ENCODE peak calls at places on chromosomes 5 and 9, in four cellular contexts. One of them, this sample, is unnamed.

GRCh38 chr5:61417345-61417744 is 85.3 kb downstream of the ZSWIM6 start:
- DNase-seq in brain microvascular endothelial cell: no peak
- DNase-seq in Panc1: no peak
- DNase-seq in suprapubic skin: no peak
- DNase-seq in this sample: no peak

GRCh38 chr5:68134669-68135313 is 80.8 kb upstream of the PIK3R1 start:
- DNase-seq in brain microvascular endothelial cell: no peak
- DNase-seq in Panc1: no peak
- DNase-seq in suprapubic skin: no peak
- DNase-seq in this sample: no peak

GRCh38 chr9:105901514-105902109 is 207.3 kb downstream of the TMEM38B start:
- DNase-seq in brain microvascular endothelial cell: peak; percentile 24
- DNase-seq in Panc1: no peak
- DNase-seq in suprapubic skin: no peak
- DNase-seq in this sample: peak; percentile 70

GRCh38 chr9:17757816-17758215 is 178.9 kb downstream of the SH3GL2 start:
- DNase-seq in brain microvascular endothelial cell: no peak
- DNase-seq in Panc1: no peak
- DNase-seq in suprapubic skin: no peak
- DNase-seq in this sample: peak; percentile 1

GRCh38 chr5:168681556-168682183 is 102.5 kb upstream of the PANK3 start:
- DNase-seq in brain microvascular endothelial cell: peak; percentile 52
- DNase-seq in Panc1: no peak
- DNase-seq in suprapubic skin: no peak
- DNase-seq in this sample: peak; percentile 58

GRCh38 chr9:131237311-131237710 is 39.0 kb downstream of the FAM78A start:
- DNase-seq in brain microvascular endothelial cell: no peak
- DNase-seq in Panc1: no peak
- DNase-seq in suprapubic skin: no peak
- DNase-seq in this sample: no peak

GRCh38 chr5:36179950-36180349 is 28.0 kb downstream of the SKP2 start:
- DNase-seq in brain microvascular endothelial cell: no peak
- DNase-seq in Panc1: no peak
- DNase-seq in suprapubic skin: no peak
- DNase-seq in this sample: no peak

GRCh38 chr5:141848771-141849370 is 29.3 kb downstream of the PCDH1 start:
- DNase-seq in brain microvascular endothelial cell: peak; percentile 34
- DNase-seq in Panc1: peak; percentile 41
- DNase-seq in suprapubic skin: no peak
- DNase-seq in this sample: peak; percentile 90

GRCh38 chr5:96601811-96602244 is 60.3 kb upstream of the CAST start:
- DNase-seq in brain microvascular endothelial cell: peak; percentile 82
- DNase-seq in Panc1: peak; percentile 67
- DNase-seq in suprapubic skin: no peak
- DNase-seq in this sample: peak; percentile 73

GRCh38 chr9:136719212-136719880 is 7.0 kb downstream of the DIPK1B start:
- DNase-seq in brain microvascular endothelial cell: no peak
- DNase-seq in Panc1: no peak
- DNase-seq in suprapubic skin: no peak
- DNase-seq in this sample: no peak

GRCh38 chr5:75663621-75664285 is 52.5 kb downstream of the ANKDD1B start:
- DNase-seq in brain microvascular endothelial cell: no peak
- DNase-seq in Panc1: no peak
- DNase-seq in suprapubic skin: no peak
- DNase-seq in this sample: no peak

GRCh38 chr5:53601570-53601969 is 41.1 kb downstream of the NDUFS4 start:
- DNase-seq in brain microvascular endothelial cell: peak; percentile 77
- DNase-seq in Panc1: peak; percentile 65
- DNase-seq in suprapubic skin: no peak
- DNase-seq in this sample: peak; percentile 94

GRCh38 chr9:124629600-124629999 is 122.4 kb upstream of the NR5A1 start:
- DNase-seq in brain microvascular endothelial cell: peak; percentile 18
- DNase-seq in Panc1: no peak
- DNase-seq in suprapubic skin: no peak
- DNase-seq in this sample: peak; percentile 55

GRCh38 chr9:68640421-68641089 is 64.5 kb upstream of the PIP5K1B start:
- DNase-seq in brain microvascular endothelial cell: no peak
- DNase-seq in Panc1: no peak
- DNase-seq in suprapubic skin: no peak
- DNase-seq in this sample: no peak

GRCh38 chr5:93193756-93194155 is 387.3 kb downstream of the NR2F1-AS1 start:
- DNase-seq in brain microvascular endothelial cell: peak; percentile 16
- DNase-seq in Panc1: no peak
- DNase-seq in suprapubic skin: no peak
- DNase-seq in this sample: no peak

GRCh38 chr9:129596541-129597328 is 24.2 kb downstream of the C9orf50 start:
- DNase-seq in brain microvascular endothelial cell: peak; percentile 55
- DNase-seq in Panc1: no peak
- DNase-seq in suprapubic skin: no peak
- DNase-seq in this sample: peak; percentile 38

GRCh38 chr9:126985870-126986498 is 71.4 kb downstream of the RALGPS1 start:
- DNase-seq in brain microvascular endothelial cell: peak; percentile 31
- DNase-seq in Panc1: no peak
- DNase-seq in suprapubic skin: no peak
- DNase-seq in this sample: peak; percentile 98

GRCh38 chr9:137694962-137695875 is 76.4 kb downstream of the EHMT1 start:
- DNase-seq in brain microvascular endothelial cell: peak; percentile 24
- DNase-seq in Panc1: no peak
- DNase-seq in suprapubic skin: no peak
- DNase-seq in this sample: no peak

GRCh38 chr5:102589661-102590060 is 90.9 kb upstream of the SLCO6A1 start:
- DNase-seq in brain microvascular endothelial cell: no peak
- DNase-seq in Panc1: no peak
- DNase-seq in suprapubic skin: no peak
- DNase-seq in this sample: peak; percentile 48

GRCh38 chr5:13976223-13976622 is 31.7 kb upstream of the DNAH5 start:
- DNase-seq in brain microvascular endothelial cell: no peak
- DNase-seq in Panc1: no peak
- DNase-seq in suprapubic skin: no peak
- DNase-seq in this sample: peak; percentile 16

GRCh38 chr5:119418782-119419101 is 33.6 kb upstream of the HSD17B4 start:
- DNase-seq in brain microvascular endothelial cell: no peak
- DNase-seq in Panc1: no peak
- DNase-seq in suprapubic skin: no peak
- DNase-seq in this sample: peak; percentile 60

GRCh38 chr5:159104058-159104651 is 4.4 kb upstream of the EBF1 start:
- DNase-seq in brain microvascular endothelial cell: peak; percentile 53
- DNase-seq in Panc1: no peak
- DNase-seq in suprapubic skin: peak; percentile 65
- DNase-seq in this sample: peak; percentile 27

GRCh38 chr9:114216081-114216480 is 60.7 kb downstream of the COL27A1 start:
- DNase-seq in brain microvascular endothelial cell: no peak
- DNase-seq in Panc1: no peak
- DNase-seq in suprapubic skin: no peak
- DNase-seq in this sample: no peak

GRCh38 chr5:43313854-43314457 is 744 bp upstream of the HMGCS1 start:
- DNase-seq in brain microvascular endothelial cell: no peak
- DNase-seq in Panc1: no peak
- DNase-seq in suprapubic skin: no peak
- DNase-seq in this sample: no peak

GRCh38 chr9:73199886-73200285 is 48.2 kb downstream of the ANXA1 start:
- DNase-seq in brain microvascular endothelial cell: no peak
- DNase-seq in Panc1: no peak
- DNase-seq in suprapubic skin: no peak
- DNase-seq in this sample: peak; percentile 36

GRCh38 chr9:82354260-82354659 is 365.7 kb downstream of the SPATA31D1 start:
- DNase-seq in brain microvascular endothelial cell: peak; percentile 87
- DNase-seq in Panc1: no peak
- DNase-seq in suprapubic skin: no peak
- DNase-seq in this sample: peak; percentile 97

GRCh38 chr5:1177826-1178528 is 23.4 kb upstream of the SLC6A19 start:
- DNase-seq in brain microvascular endothelial cell: no peak
- DNase-seq in Panc1: no peak
- DNase-seq in suprapubic skin: no peak
- DNase-seq in this sample: no peak

GRCh38 chr9:35651964-35652828 is 1.5 kb upstream of the SIT1 start:
- DNase-seq in brain microvascular endothelial cell: no peak
- DNase-seq in Panc1: no peak
- DNase-seq in suprapubic skin: peak; percentile 10
- DNase-seq in this sample: peak; percentile 88

GRCh38 chr5:157778121-157778805 is 34.8 kb downstream of the LSM11 start:
- DNase-seq in brain microvascular endothelial cell: no peak
- DNase-seq in Panc1: no peak
- DNase-seq in suprapubic skin: no peak
- DNase-seq in this sample: peak; percentile 49

GRCh38 chr5:141478321-141478945 is 2.7 kb downstream of the PCDHGC3 start:
- DNase-seq in brain microvascular endothelial cell: no peak
- DNase-seq in Panc1: no peak
- DNase-seq in suprapubic skin: no peak
- DNase-seq in this sample: peak; percentile 76

GRCh38 chr5:104739503-104739902 is 1176.9 kb upstream of the NUDT12 start:
- DNase-seq in brain microvascular endothelial cell: no peak
- DNase-seq in Panc1: no peak
- DNase-seq in suprapubic skin: no peak
- DNase-seq in this sample: no peak

GRCh38 chr9:76886318-76886717 is 19.6 kb downstream of the PRUNE2 start:
- DNase-seq in brain microvascular endothelial cell: no peak
- DNase-seq in Panc1: no peak
- DNase-seq in suprapubic skin: no peak
- DNase-seq in this sample: no peak

GRCh38 chr5:17713301-17713700 is 79.0 kb downstream of the TAF11L14 start:
- DNase-seq in brain microvascular endothelial cell: no peak
- DNase-seq in Panc1: no peak
- DNase-seq in suprapubic skin: no peak
- DNase-seq in this sample: no peak

GRCh38 chr5:122517091-122517490 is 205.1 kb downstream of the SNCAIP start:
- DNase-seq in brain microvascular endothelial cell: no peak
- DNase-seq in Panc1: no peak
- DNase-seq in suprapubic skin: no peak
- DNase-seq in this sample: no peak

GRCh38 chr5:90406466-90406865 is 3.1 kb downstream of the CETN3 start:
- DNase-seq in brain microvascular endothelial cell: no peak
- DNase-seq in Panc1: no peak
- DNase-seq in suprapubic skin: no peak
- DNase-seq in this sample: peak; percentile 4

GRCh38 chr5:77946381-77947050 is 170.4 kb upstream of the TBCA start:
- DNase-seq in brain microvascular endothelial cell: no peak
- DNase-seq in Panc1: no peak
- DNase-seq in suprapubic skin: no peak
- DNase-seq in this sample: no peak

GRCh38 chr5:181190711-181191525 is 14.1 kb downstream of the TRIM7 start:
- DNase-seq in brain microvascular endothelial cell: no peak
- DNase-seq in Panc1: no peak
- DNase-seq in suprapubic skin: peak; percentile 79
- DNase-seq in this sample: peak; percentile 52

GRCh38 chr9:18478517-18479361 is 4.8 kb downstream of the ADAMTSL1 start:
- DNase-seq in brain microvascular endothelial cell: peak; percentile 66
- DNase-seq in Panc1: no peak
- DNase-seq in suprapubic skin: no peak
- DNase-seq in this sample: no peak

GRCh38 chr5:5363045-5363444 is 59.4 kb upstream of the ICE1 start:
- DNase-seq in brain microvascular endothelial cell: no peak
- DNase-seq in Panc1: no peak
- DNase-seq in suprapubic skin: no peak
- DNase-seq in this sample: no peak

GRCh38 chr5:150789943-150790611 is 11.5 kb downstream of the SMIM3 start:
- DNase-seq in brain microvascular endothelial cell: peak; percentile 99
- DNase-seq in Panc1: no peak
- DNase-seq in suprapubic skin: no peak
- DNase-seq in this sample: peak; percentile 100
- H3K4me3 ChIP-seq in brain microvascular endothelial cell: no peak overlapping the region
- H3K4me3 ChIP-seq in Panc1: peak overlapping the region; percentile 1
- H3K4me3 ChIP-seq in suprapubic skin: peak overlapping the region; percentile 3
- H3K4me3 ChIP-seq in this sample: peak overlapping the region; percentile 17

GRCh38 chr5:32339198-32339597 is 26.5 kb upstream of the MTMR12 start:
- DNase-seq in brain microvascular endothelial cell: no peak
- DNase-seq in Panc1: no peak
- DNase-seq in suprapubic skin: no peak
- DNase-seq in this sample: no peak

GRCh38 chr5:32343058-32343672 is 30.4 kb upstream of the MTMR12 start:
- DNase-seq in brain microvascular endothelial cell: no peak
- DNase-seq in Panc1: no peak
- DNase-seq in suprapubic skin: no peak
- DNase-seq in this sample: no peak

GRCh38 chr5:32339878-32340277 is 27.1 kb upstream of the MTMR12 start:
- DNase-seq in brain microvascular endothelial cell: no peak
- DNase-seq in Panc1: no peak
- DNase-seq in suprapubic skin: no peak
- DNase-seq in this sample: no peak

GRCh38 chr5:32346869-32347268 is 34.1 kb upstream of the MTMR12 start:
- DNase-seq in brain microvascular endothelial cell: no peak
- DNase-seq in Panc1: no peak
- DNase-seq in suprapubic skin: no peak
- DNase-seq in this sample: no peak

DNA sequence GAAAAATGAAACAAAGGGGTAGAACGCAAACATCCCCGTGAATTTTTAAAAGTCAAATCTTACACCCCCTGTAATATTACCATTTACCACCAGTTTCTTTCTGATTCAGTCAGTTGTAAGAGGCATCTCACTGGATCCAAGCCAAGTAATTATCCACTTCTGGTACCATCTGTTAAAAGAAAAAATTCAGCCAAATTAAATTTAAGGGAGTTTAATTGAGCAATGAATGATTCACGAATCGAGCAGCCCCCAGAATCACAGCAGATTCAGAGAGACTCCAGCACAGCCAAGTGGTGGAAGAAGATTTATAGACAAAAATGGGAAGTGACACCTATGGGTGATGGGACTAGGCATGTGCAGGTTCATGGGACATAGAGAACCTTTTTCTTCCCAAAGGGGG is 29.9 kb upstream of the MTMR12 start:
- DNase-seq in brain microvascular endothelial cell: no peak
- DNase-seq in Panc1: no peak
- DNase-seq in suprapubic skin: no peak
- DNase-seq in this sample: no peak
- TF ChIP-seq CTCF in brain microvascular endothelial cell: no peak
- TF ChIP-seq CTCF in Panc1: no peak
- TF ChIP-seq CTCF in suprapubic skin: no peak
- TF ChIP-seq CTCF in this sample: no peak

GRCh38 chr9:90058364-90058763 is 453.6 kb downstream of the GADD45G start:
- DNase-seq in brain microvascular endothelial cell: no peak
- DNase-seq in Panc1: no peak
- DNase-seq in suprapubic skin: no peak
- DNase-seq in this sample: no peak

GRCh38 chr9:90062982-90063381 is 458.2 kb downstream of the GADD45G start:
- DNase-seq in brain microvascular endothelial cell: no peak
- DNase-seq in Panc1: no peak
- DNase-seq in suprapubic skin: no peak
- DNase-seq in this sample: no peak

GRCh38 chr9:90061187-90061586 is 456.4 kb downstream of the GADD45G start:
- DNase-seq in brain microvascular endothelial cell: no peak
- DNase-seq in Panc1: no peak
- DNase-seq in suprapubic skin: no peak
- DNase-seq in this sample: peak; percentile 12

GRCh38 chr9:90059436-90059835 is 454.6 kb downstream of the GADD45G start:
- DNase-seq in brain microvascular endothelial cell: no peak
- DNase-seq in Panc1: no peak
- DNase-seq in suprapubic skin: no peak
- DNase-seq in this sample: no peak

GRCh38 chr9:90060256-90060655 is 455.4 kb downstream of the GADD45G start:
- DNase-seq in brain microvascular endothelial cell: no peak
- DNase-seq in Panc1: no peak
- DNase-seq in suprapubic skin: no peak
- DNase-seq in this sample: no peak
- H3K4me3 ChIP-seq in brain microvascular endothelial cell: no peak overlapping the region
- H3K4me3 ChIP-seq in Panc1: no peak overlapping the region
- H3K4me3 ChIP-seq in suprapubic skin: no peak overlapping the region
- H3K4me3 ChIP-seq in this sample: no peak overlapping the region

GRCh38 chr5:65663804-65664521 is 39.1 kb downstream of the SHLD3 start:
- DNase-seq in brain microvascular endothelial cell: no peak
- DNase-seq in Panc1: peak; percentile 18
- DNase-seq in suprapubic skin: no peak
- DNase-seq in this sample: peak; percentile 28
- TF ChIP-seq CTCF in brain microvascular endothelial cell: peak; percentile 63
- TF ChIP-seq CTCF in Panc1: peak; percentile 55
- TF ChIP-seq CTCF in suprapubic skin: peak; percentile 28
- TF ChIP-seq CTCF in this sample: peak; percentile 58

This sample was measured in epithelial cell of esophagus.